ENCODE peak calls at places on chromosomes 7 and 10, in six cellular contexts. G, P, I, X, L and N are unnamed samples.

GRCh38 chr10:73248259-73248724 is 1.2 kb upstream of the DNAJC9 start:
- DNase-seq in X (no peak), P (no peak), G (no peak), I (no peak), L (no peak), N (no peak)

GRCh38 chr10:27679996-27680395 is 65.6 kb downstream of the MKX start:
- DNase-seq in I (no peak), P (no peak), X (no peak), G (no peak), L (no peak), N (no peak)

GRCh38 chr10:69662173-69662685 is 32.2 kb downstream of the FAM241B start:
- DNase-seq in I (no peak), P (no peak), G (no peak), L (no peak), X (no peak), N (no peak)

GRCh38 chr10:104521901-104522827 is 118.9 kb upstream of the SORCS3 start:
- DNase-seq in L (no peak), G (peak; percentile 20), X (no peak), I (no peak), P (no peak), N (no peak)

GRCh38 chr7:127322351-127322750 is 69.6 kb upstream of the GRM8 start:
- DNase-seq in L (no peak), P (no peak), X (no peak), I (no peak), G (no peak), N (no peak)

GRCh38 chr10:129755075-129756020 is 208.7 kb downstream of the EBF3 start:
- DNase-seq in L (peak; percentile 14), P (no peak), I (no peak), G (no peak), X (no peak), N (no peak)

GRCh38 chr10:78846770-78847169 is 222.0 kb upstream of the ZMIZ1 start:
- DNase-seq in I (peak; percentile 29), G (no peak), P (no peak), X (no peak), L (no peak), N (no peak)

GRCh38 chr10:77601488-77601887 is 36.1 kb downstream of the KCNMA1 start:
- DNase-seq in P (no peak), L (no peak), X (no peak), I (no peak), G (peak; percentile 80), N (no peak)

GRCh38 chr10:104208730-104209129 is 23.4 kb downstream of the CFAP43 start:
- DNase-seq in G (no peak), X (no peak), I (no peak), P (no peak), L (no peak), N (no peak)

GRCh38 chr10:61628875-61629513 is 33.7 kb upstream of the CABCOCO1 start:
- DNase-seq in I (no peak), X (no peak), G (peak; percentile 82), P (peak; percentile 95), L (peak; percentile 46), N (no peak)

GRCh38 chr7:20542594-20542993 is 72.9 kb upstream of the ABCB5 start:
- DNase-seq in L (no peak), P (peak; percentile 29), G (peak; percentile 10), I (peak; percentile 17), X (no peak), N (no peak)

GRCh38 chr7:134703781-134704180 is 57.1 kb downstream of the BPGM start:
- DNase-seq in L (peak; percentile 79), P (no peak), X (no peak), I (no peak), G (no peak), N (no peak)

GRCh38 chr10:31071232-31071999 is 39.8 kb upstream of the ZNF438 start:
- DNase-seq in L (no peak), G (peak; percentile 73), X (no peak), P (no peak), I (peak; percentile 22), N (no peak)

GRCh38 chr7:1053002-1053411 is 8.7 kb downstream of the GPR146 start:
- DNase-seq in P (no peak), X (no peak), L (no peak), I (no peak), G (no peak), N (no peak)

GRCh38 chr10:129849452-129849750 is 114.7 kb downstream of the EBF3 start:
- DNase-seq in G (no peak), L (no peak), X (no peak), P (no peak), I (no peak), N (no peak)

GRCh38 chr10:132363376-132363775 is 31.4 kb downstream of the LRRC27 start:
- DNase-seq in X (no peak), P (no peak), I (no peak), G (no peak), L (peak; percentile 24), N (no peak)

GRCh38 chr10:12596055-12596576 is 246.8 kb downstream of the CAMK1D start:
- DNase-seq in P (no peak), L (no peak), X (no peak), I (no peak), G (no peak), N (no peak)

GRCh38 chr7:151387161-151388006 is 22.5 kb downstream of the WDR86 start:
- DNase-seq in G (no peak), P (no peak), L (no peak), X (no peak), I (no peak), N (no peak)

GRCh38 chr10:35041502-35041879 is 48.6 kb downstream of the CUL2 start:
- DNase-seq in P (no peak), X (no peak), G (no peak), L (no peak), I (no peak), N (no peak)

GRCh38 chr10:42933454-42934340 is 143.2 kb upstream of the RET start:
- DNase-seq in I (no peak), G (no peak), P (peak; percentile 16), X (no peak), L (no peak), N (no peak)